ENCODE peak calls at places on chromosome 2, in ten cellular contexts. K is DND-41; V is activated naive CD8-positive, alpha-beta T cell treated with anti-CD3 and anti-CD28 coated beads, Interleukin-2, amount 10 ng/mL, durations not matched to agents 7 days and 5 days; H is activated CD8-positive, alpha-beta T cell treated with anti-CD3 and anti-CD28 coated beads for 36 hours; G is GM23338; N is stimulated activated effector memory CD8-positive, alpha-beta T cell treated with anti-CD3 and anti-CD28 coated beads, Interleukin-12 subunit alpha, Interleukin-12 subunit beta, amount 100 ng/mL, for 72 hours; X is activated T-cell treated with anti-CD3 and anti-CD28 coated beads, Interleukin-2, amount 50 U/mL, for 72 hours; W is stimulated activated naive CD8-positive, alpha-beta T cell treated with anti-CD3 and anti-CD28 coated beads, Interleukin-15, Interleukin-2, amounts not matched to agents 100 U/mL and 50 U/mL, for 24 hours; M is effector memory CD8-positive, alpha-beta T cell; P is SK-N-SH treated with all-trans-retinoic acid at 6 μM for 48 hours. B is an unnamed sample.

GRCh38 chr2:235627682-235628081 is 133.8 kb downstream of the AGAP1 start:
- ATAC-seq in P (no peak), N (no peak), X (no peak), W (no peak), V (no peak), G (no peak), M (no peak), H (no peak), K (no peak), B (no peak)

GRCh38 chr2:236976271-236977120 is 109.2 kb upstream of the COPS8 start:
- ATAC-seq in G (no peak), N (no peak), X (no peak), P (no peak), M (no peak), H (no peak), V (no peak), K (no peak), W (no peak), B (no peak)

GRCh38 chr2:44120428-44120827 is 48.2 kb upstream of the PPM1B start:
- ATAC-seq in H (peak; percentile 81), V (peak; percentile 85), X (peak; percentile 71), W (peak; percentile 93), K (peak; percentile 98), P (peak; percentile 39), M (peak; percentile 56), N (peak; percentile 76), G (no peak), B (peak; percentile 79)

GRCh38 chr2:46252891-46253659 is 44.1 kb upstream of the EPAS1 start:
- ATAC-seq in H (no peak), W (peak; percentile 40), G (no peak), P (peak; percentile 93), N (no peak), M (no peak), K (no peak), V (no peak), X (no peak), B (no peak)

GRCh38 chr2:55159037-55159651 is 72.9 kb downstream of the CLHC1 start:
- ATAC-seq in G (no peak), M (no peak), X (no peak), H (peak; percentile 45), V (no peak), K (peak; percentile 68), P (no peak), W (peak; percentile 11), N (no peak), B (no peak)

GRCh38 chr2:85705680-85706039 is 11.5 kb downstream of the GNLY start:
- ATAC-seq in W (no peak), P (no peak), N (no peak), M (no peak), V (no peak), X (no peak), K (no peak), G (no peak), H (no peak), B (no peak)

GRCh38 chr2:223043164-223043941 is 8.6 kb upstream of the KCNE4 start:
- ATAC-seq in V (no peak), K (peak; percentile 93), X (no peak), P (no peak), N (no peak), G (no peak), M (no peak), W (no peak), H (no peak), B (no peak)

GRCh38 chr2:190685348-190685747 is 36.5 kb downstream of the NAB1 start:
- ATAC-seq in H (no peak), V (no peak), G (peak; percentile 82), W (no peak), M (no peak), K (no peak), X (no peak), P (no peak), N (no peak), B (no peak)

GRCh38 chr2:42933824-42934254 is 141.5 kb upstream of the HAAO start:
- ATAC-seq in M (no peak), X (no peak), G (no peak), H (no peak), V (no peak), K (no peak), N (no peak), W (no peak), P (no peak), B (no peak)

GRCh38 chr2:174681099-174681982 is 82.9 kb downstream of the CHRNA1 start:
- ATAC-seq in H (no peak), W (no peak), N (no peak), X (no peak), K (peak; percentile 15), V (no peak), M (no peak), P (peak; percentile 46), G (peak; percentile 27), B (peak; percentile 2)

GRCh38 chr2:83282067-83282795 is 1176.8 kb downstream of the SUCLG1 start:
- ATAC-seq in V (no peak), G (no peak), X (no peak), M (no peak), H (no peak), P (no peak), N (no peak), K (no peak), W (no peak), B (no peak)

GRCh38 chr2:190501702-190502407 is 32.7 kb downstream of the NEMP2 start:
- ATAC-seq in P (no peak), H (peak; percentile 49), X (no peak), V (no peak), N (peak; percentile 39), M (no peak), W (no peak), K (no peak), G (no peak), B (peak; percentile 35)

GRCh38 chr2:128280901-128281321 is 37.8 kb downstream of the HS6ST1 start:
- ATAC-seq in N (no peak), K (no peak), H (no peak), W (no peak), G (peak; percentile 26), X (no peak), P (no peak), M (no peak), V (no peak), B (no peak)

GRCh38 chr2:233199870-233200269 is 51.6 kb upstream of the ATG16L1 start:
- ATAC-seq in W (no peak), X (no peak), H (no peak), G (peak; percentile 71), P (peak; percentile 36), N (no peak), K (no peak), M (no peak), V (no peak), B (no peak)

GRCh38 chr2:241767464-241768250 is 9.0 kb upstream of the GAL3ST2 start:
- ATAC-seq in W (no peak), V (no peak), M (no peak), N (no peak), H (no peak), G (no peak), P (no peak), K (no peak), X (no peak), B (no peak)

GRCh38 chr2:130917006-130917688 is 80.4 kb downstream of the ARHGEF4 start:
- ATAC-seq in N (no peak), K (no peak), G (peak; percentile 18), P (no peak), M (no peak), X (no peak), W (no peak), H (no peak), V (no peak), B (no peak)

GRCh38 chr2:179965291-179965690 is 41.8 kb downstream of the CWC22 start:
- ATAC-seq in P (no peak), V (no peak), M (no peak), G (no peak), X (no peak), N (no peak), K (no peak), H (no peak), W (no peak), B (no peak)